ENCODE peak calls at places on chromosomes 2 and 18, in six cellular contexts. D is Peyer's patch, S is neural progenitor cell, K is A549, F is adrenal gland, T is stomach. Y is an unnamed sample.

GRCh38 chr18:10353791-10354190 is 100.6 kb upstream of the APCDD1 start:
- DNase-seq in D (no peak), S (no peak), K (no peak), F (no peak), T (no peak), Y (no peak)

GRCh38 chr2:81481242-81481993 is 1176.9 kb upstream of the LRRTM1 start:
- DNase-seq in D (no peak), S (no peak), K (peak), F (no peak), T (no peak), Y (no peak)

GRCh38 chr2:2799151-2799697 is 468.1 kb upstream of the MYT1L start:
- DNase-seq in D (no peak), S (no peak), K (no peak), F (no peak), T (no peak), Y (no peak)

GRCh38 chr2:31384351-31384750 is 30.2 kb downstream of the XDH start:
- DNase-seq in D (no peak), S (no peak), K (peak), F (no peak), T (no peak), Y (no peak)

GRCh38 chr2:238160206-238161129 is 1.7 kb downstream of the ERFE start:
- DNase-seq in D (peak), S (peak), K (peak), F (no peak), T (no peak), Y (no peak)

GRCh38 chr2:63849381-63850203 is 7.9 kb downstream of the UGP2 start:
- DNase-seq in D (no peak), S (peak), K (no peak), F (no peak), T (no peak), Y (no peak)

GRCh38 chr2:98383166-98383565 is 36.9 kb downstream of the CNGA3 start:
- DNase-seq in D (no peak), S (no peak), K (no peak), F (no peak), T (no peak), Y (no peak)

GRCh38 chr18:56702946-56703345 is 51.8 kb downstream of the WDR7 start:
- DNase-seq in D (no peak), S (peak), K (peak), F (peak), T (no peak), Y (peak)

GRCh38 chr2:30695749-30696148 is 111.5 kb downstream of the CAPN13 start:
- DNase-seq in D (no peak), S (no peak), K (no peak), F (no peak), T (no peak), Y (no peak)

GRCh38 chr2:204027105-204027504 is 90.5 kb downstream of the ICOS start:
- DNase-seq in D (no peak), S (no peak), K (no peak), F (no peak), T (no peak), Y (no peak)

GRCh38 chr2:157523270-157524059 is 79.6 kb upstream of the CYTIP start:
- DNase-seq in D (no peak), S (no peak), K (no peak), F (no peak), T (no peak), Y (no peak)

GRCh38 chr18:58676270-58676669 is 5.0 kb downstream of the MALT1 start:
- DNase-seq in D (no peak), S (no peak), K (no peak), F (no peak), T (no peak), Y (no peak)

GRCh38 chr18:6576706-6577375 is 152.7 kb upstream of the ARHGAP28 start:
- DNase-seq in D (no peak), S (no peak), K (no peak), F (no peak), T (no peak), Y (no peak)

GRCh38 chr2:70062270-70062669 is 25.0 kb upstream of the PCBP1 start:
- DNase-seq in D (no peak), S (no peak), K (no peak), F (no peak), T (no peak), Y (no peak)

GRCh38 chr18:34710430-34711386 is 610 bp downstream of the DTNA start:
- DNase-seq in D (no peak), S (no peak), K (no peak), F (no peak), T (no peak), Y (no peak)

GRCh38 chr2:128686498-128686861 is 367.8 kb upstream of the HS6ST1 start:
- DNase-seq in D (no peak), S (no peak), K (no peak), F (no peak), T (no peak), Y (no peak)

GRCh38 chr2:106030287-106031268 is 163.5 kb downstream of the UXS1 start:
- DNase-seq in D (peak), S (no peak), K (peak), F (peak), T (no peak), Y (peak)

GRCh38 chr2:128982670-128983069 is 664.0 kb upstream of the HS6ST1 start:
- DNase-seq in D (no peak), S (no peak), K (no peak), F (no peak), T (no peak), Y (no peak)

GRCh38 chr2:72895759-72896281 is 8.6 kb downstream of the SPR start:
- DNase-seq in D (peak), S (peak), K (no peak), F (peak), T (peak), Y (peak)

GRCh38 chr2:28902584-28902983 is 8.1 kb downstream of the WDR43 start:
- DNase-seq in D (no peak), S (no peak), K (no peak), F (no peak), T (no peak), Y (no peak)

GRCh38 chr2:121596221-121597080 is 52.8 kb downstream of the CLASP1 start:
- DNase-seq in D (no peak), S (peak), K (peak), F (peak), T (no peak), Y (peak)

GRCh38 chr2:67290451-67290991 is 106.6 kb upstream of the ETAA1 start:
- DNase-seq in D (no peak), S (no peak), K (peak), F (no peak), T (no peak), Y (no peak)

GRCh38 chr2:207902822-207903221 is 122.5 kb downstream of the PLEKHM3 start:
- DNase-seq in D (no peak), S (no peak), K (no peak), F (no peak), T (no peak), Y (no peak)

GRCh38 chr2:137467246-137467862 is 496.9 kb upstream of the HNMT start:
- DNase-seq in D (no peak), S (peak), K (peak), F (peak), T (no peak), Y (peak)

GRCh38 chr2:43049836-43050796 is 176.3 kb downstream of the ZFP36L2 start:
- DNase-seq in D (peak), S (no peak), K (no peak), F (no peak), T (no peak), Y (no peak)

GRCh38 chr2:208015475-208015874 is 9.9 kb downstream of the PLEKHM3 start:
- DNase-seq in D (no peak), S (no peak), K (no peak), F (no peak), T (no peak), Y (no peak)

GRCh38 chr2:131016826-131017596 is 76.2 kb downstream of the FAM168B start:
- DNase-seq in D (no peak), S (no peak), K (peak), F (no peak), T (no peak), Y (peak)

DNA sequence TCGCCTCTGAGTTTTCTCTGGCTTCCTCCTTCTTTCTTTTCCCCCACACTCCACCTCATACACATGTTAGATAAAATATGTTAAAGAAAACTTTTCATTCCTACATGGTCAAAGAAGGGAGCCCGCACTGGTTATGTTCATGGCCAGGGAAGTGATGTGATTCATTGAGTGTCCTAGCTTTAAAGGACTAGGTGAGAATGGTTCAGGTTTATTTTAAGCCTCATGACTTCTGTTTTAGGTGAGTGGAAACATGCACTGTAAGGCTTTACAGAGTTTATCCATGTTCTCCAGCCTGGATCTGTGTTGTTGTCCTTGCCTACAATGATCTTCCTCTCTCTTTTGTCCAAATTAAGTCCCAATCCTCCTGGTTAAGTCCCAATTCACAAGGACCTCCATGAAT is 56.5 kb downstream of the RASGRP3 start:
- DNase-seq in D (no peak), S (no peak), K (no peak), F (no peak), T (no peak), Y (no peak)
- H3K27ac ChIP-seq in D (no peak), S (no peak), K (no peak), F (no peak), T (no peak), Y (no peak)

DNA sequence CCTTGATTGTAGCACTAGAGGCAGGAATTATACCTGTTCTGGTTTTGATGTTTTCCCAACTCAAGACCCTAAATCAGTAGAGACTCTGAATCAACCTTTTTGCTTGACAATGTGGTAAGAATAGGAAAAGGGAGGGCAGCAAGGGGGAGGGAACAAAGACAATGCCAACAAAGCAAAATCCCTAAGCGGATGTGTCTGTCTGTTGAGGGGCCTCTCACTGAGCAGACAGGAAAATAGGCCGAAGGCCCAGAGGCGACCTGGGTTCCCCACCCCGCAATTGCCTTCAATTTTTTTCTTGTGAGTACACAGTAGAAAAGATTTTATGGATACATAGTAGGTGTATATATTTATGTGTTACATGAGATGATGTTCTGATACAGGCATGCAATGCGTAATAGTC is 75.6 kb downstream of the MAP4K4 start:
- DNase-seq in D (no peak), S (peak), K (no peak), F (no peak), T (no peak), Y (no peak)
- H3K4me3 ChIP-seq in D (no peak), S (no peak), K (no peak), F (no peak), T (no peak), Y (no peak)

DNA sequence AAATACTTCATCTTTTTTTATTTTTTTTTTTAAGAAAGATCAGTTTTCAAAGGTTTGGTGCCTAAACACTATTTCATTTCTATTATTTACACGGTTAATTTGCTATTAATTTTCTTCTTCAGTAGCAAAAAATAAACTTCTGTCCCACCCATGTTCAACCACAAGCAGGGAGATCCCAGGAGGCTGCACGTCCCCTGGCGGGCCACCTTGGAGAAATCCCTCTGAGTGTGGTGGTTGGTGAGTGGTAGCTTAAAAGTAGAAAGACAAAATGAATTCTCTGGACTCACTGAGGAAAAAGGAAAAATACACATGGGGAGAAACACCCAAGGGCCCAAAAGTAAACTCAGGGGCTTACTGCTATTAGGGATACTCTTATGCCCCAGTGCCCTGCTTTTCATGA is 143.5 kb downstream of the DNAH7 start:
- DNase-seq in D (no peak), S (no peak), K (no peak), F (no peak), T (no peak), Y (no peak)
- TF ChIP-seq CTCF in D (no peak), S (no peak), K (no peak), F (no peak), T (no peak), Y (no peak)

DNA sequence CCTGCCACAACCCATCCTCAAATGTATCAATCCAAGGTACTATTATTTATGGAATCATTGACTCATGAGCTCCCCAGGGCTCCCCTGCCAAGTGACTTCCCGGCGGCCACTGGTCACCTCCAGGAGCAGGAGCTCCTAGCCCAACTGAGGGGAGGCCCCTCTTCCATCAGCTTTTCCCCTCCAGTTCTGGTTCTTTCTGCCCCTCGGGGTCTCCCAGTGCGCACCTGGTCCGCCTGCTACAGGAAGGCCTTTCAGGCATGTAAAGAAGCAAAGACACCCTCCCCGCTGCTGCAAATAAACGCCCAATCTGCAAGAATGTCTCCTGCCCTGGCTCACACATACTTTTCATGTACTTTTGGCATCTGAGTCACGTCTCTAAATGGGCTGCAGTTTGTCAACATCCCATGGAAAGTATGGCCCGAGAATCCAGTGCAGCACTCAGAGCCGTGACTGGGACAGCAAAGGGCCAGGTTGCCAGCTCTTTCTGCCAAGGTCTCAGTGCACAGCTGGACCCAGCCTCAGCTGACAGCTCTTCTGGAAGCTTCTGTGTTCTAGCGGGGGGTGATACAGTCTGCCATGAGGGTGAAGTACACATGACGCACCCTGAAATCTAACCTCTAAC is 41.4 kb downstream of the KLHL29 start:
- DNase-seq in D (no peak), S (no peak), K (no peak), F (peak), T (no peak), Y (no peak)
- H3K27ac ChIP-seq in D (no peak), S (no peak), K (no peak), F (peak), T (peak), Y (no peak)